ENCODE peak calls at places on chromosomes 5 and 9, in nine cellular contexts. M, W, X, O, S, Z, C, A and Q are unnamed samples.

GRCh38 chr5:55278778-55279177 is 28.7 kb downstream of the DHX29 start:
- DNase-seq in C (no peak), W (no peak), A (peak; percentile 11), Z (no peak), O (no peak), M (no peak), X (no peak), S (peak; percentile 33), Q (no peak)

GRCh38 chr5:40383719-40384651 is 295.7 kb upstream of the PTGER4 start:
- DNase-seq in W (no peak), X (no peak), C (no peak), O (no peak), Z (no peak), S (peak; percentile 48), A (no peak), M (no peak), Q (no peak)

GRCh38 chr9:75833765-75834164 is 56.7 kb upstream of the PCSK5 start:
- DNase-seq in W (no peak), M (no peak), O (peak; percentile 6), Z (no peak), X (no peak), S (no peak), A (no peak), C (no peak), Q (no peak)

GRCh38 chr5:126973193-126973592 is 57.2 kb downstream of the MARCHF3 start:
- DNase-seq in S (no peak), A (no peak), Z (no peak), M (no peak), C (no peak), W (peak; percentile 8), X (no peak), O (no peak), Q (no peak)

GRCh38 chr5:76733049-76733417 is 17.1 kb downstream of the F2R start:
- DNase-seq in C (no peak), O (no peak), A (no peak), M (peak; percentile 68), S (no peak), Z (no peak), W (no peak), X (no peak), Q (no peak)

GRCh38 chr5:32029291-32029690 is 144.8 kb downstream of the GOLPH3 start:
- DNase-seq in C (no peak), W (peak; percentile 18), X (no peak), A (no peak), O (no peak), Z (no peak), M (no peak), S (no peak), Q (no peak)

GRCh38 chr5:135426102-135427082 is 20.8 kb downstream of the DCANP1 start:
- DNase-seq in S (peak; percentile 49), M (peak; percentile 69), A (peak; percentile 49), Z (peak; percentile 43), C (no peak), X (no peak), W (peak; percentile 93), O (no peak), Q (no peak)

GRCh38 chr9:37422289-37423104 is at the start of gene GRHPR:
- DNase-seq in A (peak; percentile 62), S (peak; percentile 50), C (peak; percentile 78), O (peak; percentile 90), M (peak; percentile 77), Z (peak; percentile 93), W (peak; percentile 89), X (peak; percentile 80), Q (peak; percentile 90)

GRCh38 chr5:43947870-43948269 is 344.9 kb downstream of the NNT start:
- DNase-seq in C (no peak), M (no peak), Z (no peak), S (no peak), W (no peak), O (no peak), X (no peak), A (no peak), Q (no peak)

GRCh38 chr5:165139730-165140129 is 1634.3 kb downstream of the MAT2B start:
- DNase-seq in X (no peak), M (no peak), Z (no peak), A (no peak), S (no peak), W (peak; percentile 91), O (no peak), C (no peak), Q (no peak)

GRCh38 chr5:147310059-147310704 is 75.4 kb downstream of the STK32A start:
- DNase-seq in A (peak; percentile 81), C (no peak), M (no peak), W (no peak), X (peak; percentile 78), S (peak; percentile 4), Z (no peak), O (no peak), Q (no peak)

GRCh38 chr5:126938461-126938860 is 91.9 kb downstream of the MARCHF3 start:
- DNase-seq in O (no peak), A (peak; percentile 8), Z (no peak), M (no peak), W (no peak), X (no peak), S (peak; percentile 57), C (no peak), Q (no peak)

GRCh38 chr5:56607551-56607950 is 207.8 kb upstream of the MAP3K1 start:
- DNase-seq in A (no peak), W (no peak), O (no peak), S (no peak), C (no peak), M (no peak), Z (no peak), X (no peak), Q (no peak)

GRCh38 chr9:125529107-125529506 is 177.9 kb downstream of the MAPKAP1 start:
- DNase-seq in Z (no peak), A (no peak), M (no peak), W (no peak), O (no peak), C (no peak), S (no peak), X (no peak), Q (no peak)

GRCh38 chr5:219492-219891 is 1.4 kb downstream of the SDHA start:
- DNase-seq in M (no peak), S (no peak), A (peak; percentile 41), C (no peak), X (no peak), O (no peak), W (peak; percentile 10), Z (no peak), Q (peak; percentile 25)

GRCh38 chr9:137461316-137461662 is 2.2 kb upstream of the NSMF start:
- DNase-seq in W (no peak), O (peak; percentile 5), C (no peak), X (no peak), A (no peak), M (no peak), Z (no peak), S (no peak), Q (no peak)

GRCh38 chr5:68215888-68216736 is 556 bp downstream of the PIK3R1 start:
- DNase-seq in S (no peak), A (peak; percentile 48), O (peak; percentile 51), M (peak; percentile 41), W (peak; percentile 83), C (peak; percentile 45), X (peak; percentile 51), Z (peak; percentile 57), Q (peak; percentile 64)

GRCh38 chr5:98341038-98341710 is 432.3 kb upstream of the RGMB start:
- DNase-seq in C (no peak), X (no peak), M (no peak), W (no peak), O (peak; percentile 9), S (peak; percentile 74), Z (no peak), A (no peak), Q (no peak)

GRCh38 chr5:51380603-51381207 is 2.5 kb upstream of the ISL1 start:
- DNase-seq in W (peak; percentile 31), Z (no peak), O (no peak), S (peak; percentile 0), M (no peak), C (no peak), X (no peak), A (peak; percentile 48), Q (no peak)

GRCh38 chr5:111997308-111998159 is 240.5 kb upstream of the NREP start:
- DNase-seq in A (peak; percentile 70), O (peak; percentile 5), S (peak; percentile 96), X (no peak), W (peak; percentile 12), M (no peak), Z (no peak), C (no peak), Q (no peak)

GRCh38 chr5:154162475-154163217 is 27.9 kb upstream of the GALNT10 start:
- DNase-seq in W (no peak), A (no peak), X (no peak), S (no peak), M (no peak), Z (no peak), C (no peak), O (peak; percentile 25), Q (no peak)